ENCODE peak calls at places on chromosomes 5 and 9, in five cellular contexts. One of them, this sample, is unnamed.

GRCh38 chr5:9545301-9545958 is 445 bp downstream of the SEMA5A start:
- DNase-seq in T-helper 2 cell: no peak
- DNase-seq in Calu3: no peak
- DNase-seq in NK-92 treated with Interleukin-12 subunit alpha and Interleukin-12 subunit beta, amount 100 ng/mL, for 24 hours: no peak
- DNase-seq in neuronal stem cell: peak; percentile 36
- DNase-seq in this sample: no peak

GRCh38 chr5:32854473-32854872 is 143.4 kb downstream of the NPR3 start:
- DNase-seq in Calu3: no peak
- DNase-seq in neuronal stem cell: no peak
- DNase-seq in NK-92 treated with Interleukin-12 subunit alpha and Interleukin-12 subunit beta, amount 100 ng/mL, for 24 hours: no peak
- DNase-seq in T-helper 2 cell: no peak
- DNase-seq in this sample: no peak

GRCh38 chr5:72363146-72363802 is 43.1 kb downstream of the PTCD2 start:
- DNase-seq in T-helper 2 cell: no peak
- DNase-seq in neuronal stem cell: no peak
- DNase-seq in Calu3: peak; percentile 26
- DNase-seq in NK-92 treated with Interleukin-12 subunit alpha and Interleukin-12 subunit beta, amount 100 ng/mL, for 24 hours: no peak
- DNase-seq in this sample: no peak

GRCh38 chr9:107685399-107685798 is 195.8 kb upstream of the KLF4 start:
- DNase-seq in neuronal stem cell: no peak
- DNase-seq in T-helper 2 cell: no peak
- DNase-seq in NK-92 treated with Interleukin-12 subunit alpha and Interleukin-12 subunit beta, amount 100 ng/mL, for 24 hours: no peak
- DNase-seq in Calu3: no peak
- DNase-seq in this sample: no peak

GRCh38 chr5:154820383-154820782 is 30.0 kb downstream of the FAXDC2 start:
- DNase-seq in neuronal stem cell: no peak
- DNase-seq in T-helper 2 cell: no peak
- DNase-seq in Calu3: no peak
- DNase-seq in NK-92 treated with Interleukin-12 subunit alpha and Interleukin-12 subunit beta, amount 100 ng/mL, for 24 hours: no peak
- DNase-seq in this sample: no peak

GRCh38 chr5:160036243-160036642 is 27.3 kb downstream of the TTC1 start:
- DNase-seq in neuronal stem cell: no peak
- DNase-seq in Calu3: no peak
- DNase-seq in T-helper 2 cell: no peak
- DNase-seq in NK-92 treated with Interleukin-12 subunit alpha and Interleukin-12 subunit beta, amount 100 ng/mL, for 24 hours: no peak
- DNase-seq in this sample: no peak

GRCh38 chr5:112978836-112979235 is 2.2 kb downstream of the DCP2 start:
- DNase-seq in Calu3: no peak
- DNase-seq in neuronal stem cell: no peak
- DNase-seq in NK-92 treated with Interleukin-12 subunit alpha and Interleukin-12 subunit beta, amount 100 ng/mL, for 24 hours: no peak
- DNase-seq in T-helper 2 cell: no peak
- DNase-seq in this sample: no peak

GRCh38 chr5:56106837-56107236 is 112.1 kb upstream of the IL6ST start:
- DNase-seq in Calu3: no peak
- DNase-seq in NK-92 treated with Interleukin-12 subunit alpha and Interleukin-12 subunit beta, amount 100 ng/mL, for 24 hours: no peak
- DNase-seq in T-helper 2 cell: no peak
- DNase-seq in neuronal stem cell: no peak
- DNase-seq in this sample: no peak

GRCh38 chr9:98942906-98943681 is 613 bp upstream of the COL15A1 start:
- DNase-seq in Calu3: no peak
- DNase-seq in T-helper 2 cell: no peak
- DNase-seq in neuronal stem cell: no peak
- DNase-seq in NK-92 treated with Interleukin-12 subunit alpha and Interleukin-12 subunit beta, amount 100 ng/mL, for 24 hours: no peak
- DNase-seq in this sample: no peak

GRCh38 chr5:78624011-78624541 is 24.5 kb downstream of the LHFPL2 start:
- DNase-seq in T-helper 2 cell: no peak
- DNase-seq in Calu3: no peak
- DNase-seq in neuronal stem cell: no peak
- DNase-seq in NK-92 treated with Interleukin-12 subunit alpha and Interleukin-12 subunit beta, amount 100 ng/mL, for 24 hours: no peak
- DNase-seq in this sample: no peak

GRCh38 chr5:180649297-180650039 is at the start of gene FLT4:
- DNase-seq in T-helper 2 cell: no peak
- DNase-seq in neuronal stem cell: no peak
- DNase-seq in NK-92 treated with Interleukin-12 subunit alpha and Interleukin-12 subunit beta, amount 100 ng/mL, for 24 hours: no peak
- DNase-seq in Calu3: no peak
- DNase-seq in this sample: no peak

GRCh38 chr5:150058480-150059126 is 27.8 kb downstream of the CSF1R start:
- DNase-seq in neuronal stem cell: no peak
- DNase-seq in Calu3: no peak
- DNase-seq in T-helper 2 cell: no peak
- DNase-seq in NK-92 treated with Interleukin-12 subunit alpha and Interleukin-12 subunit beta, amount 100 ng/mL, for 24 hours: no peak
- DNase-seq in this sample: no peak

GRCh38 chr9:136645903-136646754 is 16.6 kb upstream of the EGFL7 start:
- DNase-seq in T-helper 2 cell: no peak
- DNase-seq in NK-92 treated with Interleukin-12 subunit alpha and Interleukin-12 subunit beta, amount 100 ng/mL, for 24 hours: no peak
- DNase-seq in Calu3: no peak
- DNase-seq in neuronal stem cell: no peak
- DNase-seq in this sample: no peak

GRCh38 chr5:177372910-177373309 is 11.3 kb upstream of the SLC34A1 start:
- DNase-seq in T-helper 2 cell: no peak
- DNase-seq in Calu3: no peak
- DNase-seq in neuronal stem cell: no peak
- DNase-seq in NK-92 treated with Interleukin-12 subunit alpha and Interleukin-12 subunit beta, amount 100 ng/mL, for 24 hours: no peak
- DNase-seq in this sample: no peak

GRCh38 chr5:91223886-91224285 is 159.2 kb downstream of the ARRDC3 start:
- DNase-seq in Calu3: no peak
- DNase-seq in neuronal stem cell: no peak
- DNase-seq in T-helper 2 cell: no peak
- DNase-seq in NK-92 treated with Interleukin-12 subunit alpha and Interleukin-12 subunit beta, amount 100 ng/mL, for 24 hours: no peak
- DNase-seq in this sample: no peak

GRCh38 chr5:12902611-12903010 is 998.4 kb upstream of the CTNND2 start:
- DNase-seq in Calu3: no peak
- DNase-seq in NK-92 treated with Interleukin-12 subunit alpha and Interleukin-12 subunit beta, amount 100 ng/mL, for 24 hours: no peak
- DNase-seq in neuronal stem cell: no peak
- DNase-seq in T-helper 2 cell: no peak
- DNase-seq in this sample: no peak

GRCh38 chr9:133708123-133708769 is 29.9 kb downstream of the SARDH start:
- DNase-seq in neuronal stem cell: no peak
- DNase-seq in T-helper 2 cell: no peak
- DNase-seq in NK-92 treated with Interleukin-12 subunit alpha and Interleukin-12 subunit beta, amount 100 ng/mL, for 24 hours: no peak
- DNase-seq in Calu3: no peak
- DNase-seq in this sample: no peak

This sample was measured in T-helper 22 cell.